ENCODE peak calls at places on chromosomes 11 and 22, in ten cellular contexts. N, W, B, Q, O, V, X, H, A and M are unnamed samples.

GRCh38 chr11:209275-210121 is 2.0 kb downstream of the RIC8A start:
- DNase-seq in N (no peak), W (peak), B (no peak), Q (peak), O (peak), V (peak), X (no peak), H (no peak), A (no peak), M (peak)

GRCh38 chr22:39115976-39116621 is 19.1 kb downstream of the APOBEC3H start:
- DNase-seq in N (no peak), W (no peak), B (no peak), Q (peak), O (no peak), V (no peak), X (no peak), H (no peak), A (no peak), M (no peak)

GRCh38 chr22:30947163-30947820 is 21.3 kb downstream of the MORC2 start:
- DNase-seq in N (no peak), W (no peak), B (peak), Q (no peak), O (peak), V (no peak), X (no peak), H (no peak), A (peak), M (peak)

GRCh38 chr22:27804016-27804415 is 2.5 kb upstream of the MN1 start:
- DNase-seq in N (no peak), W (no peak), B (no peak), Q (no peak), O (no peak), V (no peak), X (no peak), H (no peak), A (no peak), M (no peak)

GRCh38 chr22:22167791-22168189 is 76.8 kb upstream of the VPREB1 start:
- DNase-seq in N (no peak), W (no peak), B (no peak), Q (no peak), O (no peak), V (no peak), X (no peak), H (no peak), A (no peak), M (no peak)

GRCh38 chr11:5596611-5597201 is at the start of gene TRIM6:
- DNase-seq in N (peak), W (peak), B (peak), Q (peak), O (peak), V (peak), X (no peak), H (peak), A (peak), M (peak)

GRCh38 chr11:102914238-102915043 is 39.7 kb upstream of the MMP12 start:
- DNase-seq in N (peak), W (peak), B (no peak), Q (no peak), O (peak), V (peak), X (peak), H (no peak), A (peak), M (peak)

GRCh38 chr11:2572491-2573239 is 127.1 kb downstream of the KCNQ1OT1 start:
- DNase-seq in N (no peak), W (no peak), B (no peak), Q (peak), O (no peak), V (no peak), X (no peak), H (no peak), A (no peak), M (no peak)

GRCh38 chr11:8826901-8827560 is 84.0 kb upstream of the AKIP1 start:
- DNase-seq in N (no peak), W (peak), B (no peak), Q (no peak), O (no peak), V (peak), X (no peak), H (no peak), A (no peak), M (no peak)

GRCh38 chr11:68683952-68684384 is 376 bp upstream of the GAL start:
- DNase-seq in N (no peak), W (no peak), B (no peak), Q (no peak), O (no peak), V (peak), X (no peak), H (no peak), A (no peak), M (no peak)

GRCh38 chr11:118051136-118051610 is 25.7 kb upstream of the TMPRSS4 start:
- DNase-seq in N (no peak), W (no peak), B (no peak), Q (no peak), O (no peak), V (no peak), X (no peak), H (no peak), A (no peak), M (no peak)

GRCh38 chr11:66068923-66069714 is 953 bp upstream of the PACS1 start:
- DNase-seq in N (peak), W (peak), B (peak), Q (no peak), O (peak), V (no peak), X (peak), H (no peak), A (no peak), M (peak)

GRCh38 chr11:19978668-19979518 is 181.4 kb downstream of the DBX1 start:
- DNase-seq in N (peak), W (peak), B (no peak), Q (no peak), O (peak), V (peak), X (peak), H (no peak), A (no peak), M (peak)

GRCh38 chr22:39091136-39092081 is 5.6 kb upstream of the APOBEC3H start:
- DNase-seq in N (no peak), W (no peak), B (no peak), Q (peak), O (no peak), V (no peak), X (no peak), H (no peak), A (no peak), M (no peak)

GRCh38 chr22:41966607-41967240 is 2.5 kb upstream of the SEPTIN3 start:
- DNase-seq in N (peak), W (peak), B (no peak), Q (no peak), O (peak), V (no peak), X (peak), H (no peak), A (peak), M (peak)

GRCh38 chr11:86395061-86395551 is 20.4 kb downstream of the CCDC81 start:
- DNase-seq in N (peak), W (peak), B (no peak), Q (no peak), O (no peak), V (no peak), X (peak), H (no peak), A (no peak), M (no peak)

GRCh38 chr11:99325807-99326206 is 305.1 kb downstream of the CNTN5 start:
- DNase-seq in N (peak), W (peak), B (no peak), Q (no peak), O (peak), V (no peak), X (no peak), H (no peak), A (no peak), M (peak)

GRCh38 chr11:104759464-104759863 is 138.8 kb downstream of the CASP12 start:
- DNase-seq in N (no peak), W (no peak), B (no peak), Q (no peak), O (no peak), V (no peak), X (no peak), H (no peak), A (no peak), M (no peak)

GRCh38 chr11:6414874-6415328 is 4.0 kb downstream of the APBB1 start:
- DNase-seq in N (no peak), W (no peak), B (no peak), Q (no peak), O (no peak), V (no peak), X (no peak), H (no peak), A (no peak), M (peak)

GRCh38 chr11:17275376-17276235 is 933 bp upstream of the NUCB2 start:
- DNase-seq in N (no peak), W (no peak), B (no peak), Q (no peak), O (peak), V (no peak), X (no peak), H (no peak), A (no peak), M (no peak)

GRCh38 chr11:15941206-15941770 is 415.1 kb downstream of the SOX6 start:
- DNase-seq in N (no peak), W (peak), B (peak), Q (peak), O (no peak), V (no peak), X (peak), H (peak), A (peak), M (peak)

GRCh38 chr11:45045692-45046471 is 95.2 kb upstream of the TP53I11 start:
- DNase-seq in N (peak), W (peak), B (peak), Q (peak), O (peak), V (peak), X (peak), H (no peak), A (peak), M (peak)

GRCh38 chr11:36155770-36156485 is 133.3 kb downstream of the COMMD9 start:
- DNase-seq in N (no peak), W (no peak), B (no peak), Q (no peak), O (peak), V (no peak), X (no peak), H (no peak), A (no peak), M (peak)

GRCh38 chr22:50034126-50035081 is 21.8 kb upstream of the IL17REL start:
- DNase-seq in N (no peak), W (no peak), B (no peak), Q (no peak), O (no peak), V (peak), X (no peak), H (no peak), A (no peak), M (no peak)

GRCh38 chr11:63537293-63538101 is 889 bp downstream of the PLAAT4 start:
- DNase-seq in N (no peak), W (peak), B (peak), Q (peak), O (no peak), V (peak), X (peak), H (no peak), A (no peak), M (peak)
- TF ChIP-seq CTCF in N (no peak), W (no peak), B (no peak), Q (no peak), O (no peak), V (no peak), X (no peak), H (no peak), A (no peak), M (no peak)

DNA sequence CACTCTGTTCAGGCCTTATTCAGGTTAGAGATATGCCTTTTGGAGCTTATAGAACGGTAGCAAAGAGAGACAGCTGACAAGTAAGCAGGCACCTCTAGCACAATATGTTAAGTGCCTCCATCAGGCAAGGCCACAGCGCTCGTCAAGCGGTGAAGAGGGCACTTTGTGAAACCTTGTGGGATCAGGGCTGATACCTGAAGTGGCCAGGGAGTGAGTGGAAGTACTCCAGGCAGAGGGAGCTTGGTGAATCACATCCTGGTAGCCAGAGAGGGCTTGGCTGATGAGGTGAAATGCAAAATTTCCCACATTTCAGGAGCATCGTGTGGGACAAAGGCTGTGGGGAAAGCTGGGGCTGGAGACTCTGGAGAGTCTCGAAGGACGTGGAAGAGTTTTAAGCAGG is 87.4 kb downstream of the PKNOX2 start:
- DNase-seq in N (no peak), W (peak), B (no peak), Q (no peak), O (peak), V (no peak), X (no peak), H (no peak), A (no peak), M (peak)
- TF ChIP-seq CTCF in N (no peak), W (no peak), B (no peak), Q (no peak), O (no peak), V (no peak), X (no peak), H (no peak), A (no peak), M (no peak)

GRCh38 chr11:115676206-115676605 is 172.0 kb upstream of the CADM1 start:
- DNase-seq in N (no peak), W (peak), B (no peak), Q (no peak), O (no peak), V (peak), X (no peak), H (no peak), A (no peak), M (no peak)

GRCh38 chr11:115676768-115677167 is 172.6 kb upstream of the CADM1 start:
- DNase-seq in N (peak), W (peak), B (no peak), Q (no peak), O (peak), V (no peak), X (no peak), H (no peak), A (no peak), M (peak)

GRCh38 chr11:115679945-115680344 is 175.7 kb upstream of the CADM1 start:
- DNase-seq in N (no peak), W (no peak), B (no peak), Q (no peak), O (no peak), V (peak), X (no peak), H (no peak), A (no peak), M (no peak)

GRCh38 chr11:115677190-115677589 is 173.0 kb upstream of the CADM1 start:
- DNase-seq in N (no peak), W (no peak), B (no peak), Q (no peak), O (no peak), V (peak), X (no peak), H (no peak), A (no peak), M (no peak)

DNA sequence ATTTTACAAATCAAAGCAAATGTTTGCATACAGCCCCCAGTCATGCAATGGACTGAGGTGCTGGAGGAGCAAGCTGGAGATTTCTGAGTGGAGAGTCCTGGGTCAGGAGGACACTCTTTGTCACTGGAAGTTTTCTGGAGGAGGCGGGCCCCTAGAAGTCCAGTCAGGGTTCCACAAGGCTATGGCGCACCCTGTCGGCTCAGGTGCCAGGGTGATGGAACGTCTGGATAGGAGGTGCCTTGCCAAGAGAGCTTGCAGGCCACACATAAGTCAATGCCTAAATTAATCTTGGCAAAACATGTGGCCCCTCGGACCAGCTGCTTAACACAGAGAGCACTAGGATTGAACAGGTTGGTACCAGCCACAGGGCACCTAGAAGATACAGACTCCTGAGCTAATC is 174.7 kb upstream of the CADM1 start:
- DNase-seq in N (no peak), W (no peak), B (no peak), Q (no peak), O (no peak), V (no peak), X (no peak), H (no peak), A (peak), M (no peak)
- TF ChIP-seq CTCF in N (peak), W (peak), B (peak), Q (peak), O (peak), V (peak), X (no peak), H (peak), A (no peak), M (no peak)

DNA sequence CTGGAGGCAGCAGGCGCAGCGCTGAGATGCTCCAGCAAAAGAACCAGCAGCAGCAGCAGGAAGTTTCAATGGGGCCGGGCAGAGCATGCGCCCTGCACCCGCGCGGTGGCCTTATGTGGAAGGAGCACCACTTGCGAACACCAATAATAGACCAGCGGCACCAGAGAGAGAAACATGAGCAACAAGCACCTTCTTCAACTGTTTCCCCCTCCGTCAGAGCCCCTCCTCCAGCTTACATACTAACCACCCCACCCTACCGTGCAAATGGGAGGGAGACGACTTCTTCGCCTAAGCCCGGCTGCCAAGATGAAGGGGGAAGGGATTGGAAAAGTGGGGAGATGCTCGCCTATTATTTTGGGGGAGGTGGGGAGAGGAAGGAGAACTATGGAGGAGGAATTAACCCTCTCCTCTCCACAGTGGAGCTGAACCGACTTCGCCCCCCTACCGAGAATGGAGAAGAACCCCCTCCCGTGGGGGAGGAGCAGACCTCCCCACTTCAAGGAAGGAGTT is 1.1 kb downstream of the RSF1 start:
- DNase-seq in N (peak), W (peak), B (peak), Q (peak), O (peak), V (peak), X (peak), H (peak), A (peak), M (peak)
- TF ChIP-seq CTCF in N (peak), W (peak), B (peak), Q (no peak), O (peak), V (no peak), X (no peak), H (peak), A (no peak), M (peak)